ENCODE peak calls at places on chromosomes 3 and 15, in six cellular contexts. K is activated T-cell treated with anti-CD3 and anti-CD28 coated beads for 1 hour; O is stimulated activated CD4-positive, alpha-beta T cell treated with anti-CD3 and anti-CD28 coated beads, Interleukin-1b, Interleukin-23, amount 100 ng/mL, for 48 hours; X is HTR-8/SVneo; M is astrocyte of the spinal cord; N is ureter. Y is an unnamed sample.

GRCh38 chr3:20316238-20316637 is 130.2 kb upstream of the SGO1 start:
- DNase-seq in K (no peak), O (no peak), X (no peak), M (no peak), N (no peak), Y (no peak)

GRCh38 chr3:23272820-23273219 is 69.7 kb downstream of the UBE2E2 start:
- DNase-seq in K (no peak), O (no peak), X (no peak), M (no peak), N (no peak), Y (no peak)

GRCh38 chr3:52069135-52069534 is 12.8 kb upstream of the DUSP7 start:
- DNase-seq in K (no peak), O (no peak), X (no peak), M (no peak), N (no peak), Y (no peak)

GRCh38 chr3:66224220-66224619 is 3.4 kb downstream of the SLC25A26 start:
- DNase-seq in K (no peak), O (peak; percentile 42), X (no peak), M (no peak), N (no peak), Y (no peak)

GRCh38 chr3:34864011-34864410 is 775.3 kb upstream of the ARPP21 start:
- DNase-seq in K (no peak), O (no peak), X (peak; percentile 7), M (peak; percentile 70), N (no peak), Y (peak; percentile 19)

GRCh38 chr3:128922804-128923459 is 43.5 kb downstream of the ACAD9 start:
- DNase-seq in K (peak; percentile 15), O (peak; percentile 65), X (no peak), M (no peak), N (no peak), Y (no peak)

GRCh38 chr15:51223771-51224229 is 114.6 kb downstream of the CYP19A1 start:
- DNase-seq in K (no peak), O (no peak), X (no peak), M (peak; percentile 77), N (no peak), Y (peak; percentile 80)

GRCh38 chr15:39888809-39889208 is 31.3 kb downstream of the GPR176 start:
- DNase-seq in K (no peak), O (no peak), X (no peak), M (no peak), N (no peak), Y (no peak)

GRCh38 chr3:113173102-113173501 is 38.3 kb upstream of the BOC start:
- DNase-seq in K (no peak), O (no peak), X (no peak), M (no peak), N (no peak), Y (no peak)

GRCh38 chr3:44395714-44396113 is 57.1 kb downstream of the TCAIM start:
- DNase-seq in K (no peak), O (no peak), X (no peak), M (no peak), N (no peak), Y (no peak)

GRCh38 chr3:49998326-49998725 is 58.4 kb downstream of the RBM6 start:
- DNase-seq in K (no peak), O (no peak), X (peak; percentile 22), M (peak; percentile 62), N (no peak), Y (peak; percentile 21)

Y was measured in cardiac fibroblast.